ENCODE peak calls at places on chromosomes 5 and 9, in eight cellular contexts. R is activated naive CD4-positive, alpha-beta T cell treated with Interleukin-2 at 50 U/mL for 16 hours; J is aorta; I is endodermal cell; S is posterior vena cava; V is GM13977; X is epithelial cell of esophagus; O is activated naive CD8-positive, alpha-beta T cell treated with anti-CD3 and anti-CD28 coated beads, Interleukin-2, amount 50 U/mL, for 24 hours. B is an unnamed sample.

GRCh38 chr5:149605998-149606721 is 24.9 kb downstream of the ARHGEF37 start:
- DNase-seq in R (no peak), V (peak; percentile 62), O (no peak), I (no peak), J (no peak), S (no peak), X (peak; percentile 100), B (no peak)

GRCh38 chr9:116287721-116288120 is 134.1 kb downstream of the PAPPA start:
- DNase-seq in I (no peak), S (no peak), V (no peak), R (no peak), O (no peak), J (no peak), X (no peak), B (no peak)

GRCh38 chr5:180375955-180376354 is 22.8 kb upstream of the GFPT2 start:
- DNase-seq in V (no peak), S (no peak), I (no peak), X (no peak), J (no peak), O (no peak), R (no peak), B (no peak)

GRCh38 chr5:175285263-175285662 is 158.7 kb downstream of the DRD1 start:
- DNase-seq in I (no peak), R (no peak), V (no peak), O (no peak), X (no peak), S (no peak), J (no peak), B (no peak)

GRCh38 chr9:134518004-134518606 is 123.5 kb upstream of the COL5A1 start:
- DNase-seq in O (no peak), V (no peak), I (peak; percentile 75), X (no peak), R (no peak), J (peak; percentile 80), S (peak; percentile 87), B (no peak)

GRCh38 chr9:15250013-15250412 is 57.0 kb downstream of the TTC39B start:
- DNase-seq in O (no peak), J (no peak), I (peak; percentile 57), S (no peak), R (no peak), X (no peak), V (no peak), B (no peak)

GRCh38 chr9:134052491-134052890 is 15.3 kb downstream of the BRD3 start:
- DNase-seq in R (no peak), X (no peak), O (no peak), S (no peak), V (no peak), I (no peak), J (peak; percentile 30), B (peak; percentile 5)

GRCh38 chr9:74496819-74497749 is at the start of gene RORB:
- DNase-seq in V (peak; percentile 79), X (peak; percentile 26), S (peak; percentile 84), J (peak; percentile 84), O (peak; percentile 25), R (no peak), I (peak; percentile 93), B (peak; percentile 79)

GRCh38 chr9:138102246-138103051 is 224.9 kb downstream of the CACNA1B start:
- DNase-seq in I (peak; percentile 30), R (no peak), O (no peak), S (no peak), X (no peak), V (peak; percentile 11), J (peak; percentile 62), B (peak; percentile 4)

GRCh38 chr5:61082516-61083280 is 79.6 kb downstream of the SMIM15 start:
- DNase-seq in X (peak; percentile 4), R (no peak), V (no peak), I (no peak), S (no peak), O (no peak), J (no peak), B (no peak)

GRCh38 chr9:131477367-131477766 is 25.4 kb upstream of the POMT1 start:
- DNase-seq in X (no peak), J (no peak), O (no peak), V (no peak), S (peak; percentile 73), I (no peak), R (no peak), B (no peak)

GRCh38 chr5:79202076-79202475 is 33.9 kb upstream of the JMY start:
- DNase-seq in R (no peak), I (no peak), X (peak; percentile 76), J (no peak), S (no peak), V (no peak), O (no peak), B (no peak)

GRCh38 chr5:150603052-150603451 is 37.4 kb upstream of the SYNPO start:
- DNase-seq in J (peak; percentile 59), R (no peak), X (no peak), V (no peak), O (no peak), S (peak; percentile 80), I (no peak), B (peak; percentile 73)

GRCh38 chr9:109273869-109274268 is 47.0 kb downstream of the EPB41L4B start:
- DNase-seq in I (no peak), V (no peak), R (no peak), J (no peak), S (no peak), O (no peak), X (no peak), B (no peak)

GRCh38 chr5:135934939-135935338 is 19.8 kb downstream of the LECT2 start:
- DNase-seq in J (no peak), I (no peak), R (no peak), X (peak; percentile 19), O (no peak), S (no peak), V (no peak), B (no peak)

GRCh38 chr5:10635257-10635860 is 71.5 kb downstream of the ANKRD33B start:
- DNase-seq in R (peak; percentile 83), O (peak; percentile 78), S (peak; percentile 71), V (peak; percentile 90), J (no peak), X (peak; percentile 83), I (peak; percentile 63), B (no peak)

GRCh38 chr5:152568101-152568500 is 163.0 kb upstream of the NMUR2 start:
- DNase-seq in O (no peak), J (no peak), I (no peak), X (no peak), S (no peak), R (no peak), V (no peak), B (no peak)

GRCh38 chr5:131630963-131631350 is 4.1 kb downstream of the RAPGEF6 start:
- DNase-seq in V (no peak), O (no peak), R (no peak), J (no peak), I (no peak), X (no peak), S (no peak), B (no peak)

GRCh38 chr5:159469496-159470370 is 139.4 kb upstream of the IL12B start:
- DNase-seq in S (no peak), R (no peak), I (no peak), J (no peak), X (no peak), O (no peak), V (no peak), B (no peak)

GRCh38 chr9:122261469-122261881 is 3.2 kb downstream of the RBM18 start:
- DNase-seq in V (no peak), J (peak; percentile 89), X (peak; percentile 59), I (no peak), R (no peak), O (no peak), S (peak; percentile 93), B (peak; percentile 79)

GRCh38 chr5:40681351-40682311 is 1.9 kb downstream of the PTGER4 start:
- DNase-seq in V (no peak), I (peak; percentile 74), X (peak; percentile 51), O (peak; percentile 58), J (peak; percentile 81), S (peak; percentile 85), R (peak; percentile 47), B (peak; percentile 77)

GRCh38 chr5:127213231-127213630 is 77.4 kb upstream of the MEGF10 start:
- DNase-seq in V (no peak), R (no peak), X (no peak), O (no peak), S (no peak), I (no peak), J (no peak), B (no peak)

B was measured in heart left ventricle.